ENCODE peak calls at places on chromosomes 13 and 19, in five cellular contexts. M, X, Q, B and F are unnamed samples.

GRCh38 chr19:5691205-5691929 is 1.3 kb downstream of the RPL36 start:
- DNase-seq in M (peak; percentile 81), X (peak; percentile 48), Q (peak; percentile 75), B (peak; percentile 79), F (no peak)

GRCh38 chr13:76934671-76935070 is 13.6 kb upstream of the ACOD1 start:
- DNase-seq in M (no peak), X (no peak), Q (no peak), B (peak; percentile 25), F (no peak)

GRCh38 chr13:95113601-95114000 is 187.7 kb downstream of the ABCC4 start:
- DNase-seq in M (no peak), X (no peak), Q (no peak), B (no peak), F (no peak)

GRCh38 chr13:111625526-111626315 is 305.3 kb downstream of the TEX29 start:
- DNase-seq in M (no peak), X (no peak), Q (no peak), B (no peak), F (no peak)

GRCh38 chr19:45526143-45526542 is 18.9 kb downstream of the VASP start:
- DNase-seq in M (peak; percentile 73), X (peak; percentile 86), Q (peak; percentile 87), B (peak; percentile 72), F (no peak)

GRCh38 chr13:30927595-30927994 is 4.9 kb upstream of the TEX26 start:
- DNase-seq in M (no peak), X (no peak), Q (no peak), B (no peak), F (no peak)

GRCh38 chr13:32019612-32020233 is 11.9 kb upstream of the FRY start:
- DNase-seq in M (peak; percentile 58), X (peak; percentile 50), Q (peak; percentile 59), B (peak; percentile 89), F (no peak)

GRCh38 chr19:4985551-4985991 is 16.7 kb downstream of the KDM4B start:
- DNase-seq in M (no peak), X (no peak), Q (no peak), B (no peak), F (no peak)

GRCh38 chr19:44808463-44809371 is at the start of gene BCAM:
- DNase-seq in M (peak; percentile 87), X (peak; percentile 53), Q (peak; percentile 82), B (peak; percentile 85), F (no peak)

GRCh38 chr19:46862974-46863632 is 2.3 kb downstream of the ARHGAP35 start:
- DNase-seq in M (no peak), X (no peak), Q (no peak), B (no peak), F (no peak)

GRCh38 chr19:13959141-13959961 is 7.0 kb downstream of the DCAF15 start:
- DNase-seq in M (no peak), X (no peak), Q (no peak), B (no peak), F (no peak)

GRCh38 chr13:94550030-94550738 is 45.8 kb downstream of the TGDS start:
- DNase-seq in M (no peak), X (no peak), Q (no peak), B (peak; percentile 50), F (no peak)

GRCh38 chr13:34019870-34020269 is 201.9 kb downstream of the RFC3 start:
- DNase-seq in M (no peak), X (peak; percentile 71), Q (no peak), B (no peak), F (no peak)

GRCh38 chr19:10417598-10418280 is 2.6 kb upstream of the PDE4A start:
- DNase-seq in M (no peak), X (no peak), Q (no peak), B (no peak), F (no peak)

GRCh38 chr19:29525901-29526729 is at the start of gene VSTM2B:
- DNase-seq in M (no peak), X (no peak), Q (no peak), B (no peak), F (no peak)

GRCh38 chr13:99656843-99657506 is 155.7 kb downstream of the TM9SF2 start:
- DNase-seq in M (no peak), X (peak; percentile 8), Q (no peak), B (no peak), F (no peak)

GRCh38 chr19:1719519-1719918 is 33.8 kb upstream of the ONECUT3 start:
- DNase-seq in M (no peak), X (no peak), Q (no peak), B (no peak), F (no peak)

GRCh38 chr19:21751379-21751778 is 16.0 kb downstream of the ZNF100 start:
- DNase-seq in M (no peak), X (no peak), Q (peak; percentile 26), B (peak; percentile 29), F (no peak)

GRCh38 chr13:102089177-102089576 is 312.7 kb downstream of the FGF14 start:
- DNase-seq in M (no peak), X (no peak), Q (no peak), B (no peak), F (no peak)

GRCh38 chr13:49246850-49247721 is 639 bp upstream of the CDADC1 start:
- DNase-seq in M (no peak), X (no peak), Q (no peak), B (no peak), F (no peak)

GRCh38 chr13:97194473-97194872 is 27.7 kb upstream of the MBNL2 start:
- DNase-seq in M (no peak), X (no peak), Q (no peak), B (peak; percentile 68), F (no peak)

GRCh38 chr19:49746206-49746958 is 16.7 kb downstream of the TSKS start:
- DNase-seq in M (no peak), X (peak; percentile 85), Q (peak; percentile 68), B (peak; percentile 39), F (peak; percentile 44)

GRCh38 chr19:43667524-43668405 is 2.2 kb downstream of the PLAUR start:
- DNase-seq in M (no peak), X (no peak), Q (peak; percentile 44), B (peak; percentile 23), F (no peak)

GRCh38 chr13:59790626-59791025 is 373.1 kb downstream of the DIAPH3 start:
- DNase-seq in M (no peak), X (no peak), Q (no peak), B (peak; percentile 40), F (no peak)

GRCh38 chr19:3608750-3609322 is 2.2 kb upstream of the TBXA2R start:
- DNase-seq in M (peak; percentile 70), X (no peak), Q (peak; percentile 29), B (peak; percentile 38), F (no peak)
- TF ChIP-seq CTCF in M (no peak), X (no peak), Q (no peak), B (no peak), F (no peak)

DNA sequence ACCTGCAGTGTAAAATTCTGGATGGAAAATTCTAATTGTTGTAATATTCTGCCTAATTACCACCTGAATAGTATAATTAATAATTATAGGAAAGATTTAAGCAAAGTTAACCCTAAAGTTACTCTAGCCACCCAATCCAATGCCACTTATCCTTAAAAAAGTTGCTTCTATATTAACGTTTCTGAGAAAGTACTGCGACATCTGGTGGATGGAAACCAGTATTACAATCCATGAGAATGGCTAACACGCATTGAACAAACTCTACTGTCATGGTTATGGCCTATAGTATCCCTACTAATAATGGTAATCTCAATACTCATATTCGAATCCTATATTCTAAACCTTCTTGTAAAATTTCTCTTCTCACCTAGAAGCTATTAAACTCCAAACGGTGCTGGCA is 1551.8 kb downstream of the SLITRK1 start:
- DNase-seq in M (no peak), X (peak; percentile 13), Q (no peak), B (peak; percentile 25), F (no peak)
- TF ChIP-seq CTCF in M (peak; percentile 39), X (no peak), Q (no peak), B (peak; percentile 46), F (no peak)

GRCh38 chr13:28548872-28549271 is 53.9 kb upstream of the FLT1 start:
- DNase-seq in M (no peak), X (no peak), Q (no peak), B (no peak), F (no peak)
- TF ChIP-seq CTCF in M (no peak), X (no peak), Q (no peak), B (no peak), F (no peak)

GRCh38 chr19:51777570-51778460 is 16.8 kb downstream of the FPR2 start:
- DNase-seq in M (peak; percentile 78), X (peak; percentile 85), Q (peak; percentile 82), B (peak; percentile 97), F (no peak)

GRCh38 chr19:51771369-51771768 is 10.4 kb downstream of the FPR2 start:
- DNase-seq in M (no peak), X (no peak), Q (peak; percentile 30), B (peak; percentile 36), F (no peak)

DNA sequence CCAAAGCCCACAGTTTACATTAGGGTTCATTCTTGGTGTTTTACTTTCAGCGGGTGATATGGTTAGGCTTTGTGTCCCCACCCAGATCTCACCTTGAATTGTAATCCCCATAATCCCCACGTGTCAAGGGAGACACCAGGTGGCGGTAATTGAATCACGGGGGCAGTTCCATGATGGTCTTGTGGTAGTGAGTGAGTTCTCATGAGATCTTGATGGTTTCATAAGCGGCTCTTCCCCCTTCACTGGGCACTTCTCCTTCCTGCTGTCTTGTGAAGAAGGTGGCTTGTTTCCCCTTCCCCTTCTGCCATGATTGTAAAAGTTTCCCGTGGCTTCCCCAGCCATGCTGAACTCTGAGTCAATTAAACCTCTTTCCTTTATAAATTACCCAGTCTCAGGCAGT is 12.0 kb downstream of the FPR2 start:
- DNase-seq in M (no peak), X (no peak), Q (no peak), B (no peak), F (no peak)
- TF ChIP-seq CTCF in M (no peak), X (no peak), Q (no peak), B (no peak), F (no peak)

DNA sequence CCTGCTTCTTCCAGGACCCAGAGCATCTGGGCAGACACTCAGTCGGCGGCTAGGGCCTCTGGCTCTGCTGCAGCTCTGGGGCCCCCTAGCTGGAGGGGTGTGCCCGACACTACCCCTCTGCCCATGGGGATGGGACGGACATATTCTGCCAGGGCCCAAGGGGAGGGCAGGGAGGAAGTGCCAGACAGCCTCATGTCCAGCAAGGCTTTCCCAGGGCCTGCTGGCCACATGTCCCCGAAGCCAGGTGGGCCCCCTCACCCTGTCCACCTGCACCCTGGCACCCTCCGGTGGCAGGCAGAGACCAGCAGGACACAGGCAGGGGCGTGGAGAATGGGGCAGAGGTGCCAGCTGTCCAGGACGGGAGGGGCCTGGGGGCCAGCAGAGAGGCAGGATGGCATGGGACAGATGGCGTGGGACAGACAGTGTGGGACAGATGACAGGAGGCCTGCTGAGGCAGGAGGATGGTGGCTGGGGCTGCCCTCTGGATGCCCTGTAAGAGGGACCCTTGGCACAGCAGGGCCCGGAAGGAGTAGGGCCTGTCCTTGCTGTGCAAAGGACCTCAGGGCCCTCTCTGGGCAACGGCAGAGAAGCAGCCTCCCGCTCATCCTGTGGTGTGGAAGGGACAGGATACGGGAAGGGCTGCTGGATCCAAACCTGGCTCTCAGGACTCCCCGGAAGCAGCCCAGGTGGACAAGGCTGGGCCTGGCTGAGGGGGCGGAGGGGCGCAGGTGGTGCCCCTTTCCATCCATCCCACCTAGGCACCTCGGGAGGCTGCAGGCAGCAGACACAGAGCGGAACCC is 29.1 kb downstream of the CEBPG start:
- DNase-seq in M (no peak), X (peak; percentile 36), Q (no peak), B (no peak), F (no peak)
- TF ChIP-seq CTCF in M (peak; percentile 20), X (no peak), Q (no peak), B (no peak), F (no peak)